ENCODE peak calls at places on chromosome 6, in nine cellular contexts. B is BJ, C is GM23248, A is gastrocnemius medialis, I is Peyer's patch, L is mammary epithelial cell, W is ovary, M is endodermal cell, P is transverse colon. T is an unnamed sample. For H3K36me3, the result is how much of the 10 kb centered on the place peaks cover.

GRCh38 chr6:137363805-137364138 is 130.4 kb downstream of the OLIG3 start:
- DNase-seq in B (no peak), C (peak), A (no peak), I (no peak), L (peak), W (no peak), M (no peak), P (no peak), T (no peak)

GRCh38 chr6:47414517-47415167 is 62.9 kb upstream of the CD2AP start:
- DNase-seq in B (peak), C (peak), A (no peak), I (no peak), L (peak), W (no peak), M (no peak), P (no peak), T (peak)

GRCh38 chr6:21263531-21264287 is 329.8 kb upstream of the SOX4 start:
- DNase-seq in B (no peak), C (no peak), A (no peak), I (no peak), L (peak), W (no peak), M (no peak), P (no peak), T (peak)

GRCh38 chr6:152273002-152273401 is 364.2 kb downstream of the SYNE1 start:
- DNase-seq in B (no peak), C (peak), A (peak), I (no peak), L (peak), W (no peak), M (no peak), P (peak), T (no peak)

GRCh38 chr6:150898390-150899170 is 33.1 kb downstream of the MTHFD1L start:
- DNase-seq in B (no peak), C (peak), A (no peak), I (no peak), L (no peak), W (no peak), M (no peak), P (no peak), T (no peak)

GRCh38 chr6:13825871-13826270 is 11.5 kb upstream of the MCUR1 start:
- DNase-seq in B (no peak), C (no peak), A (no peak), I (no peak), L (no peak), W (no peak), M (no peak), P (no peak), T (no peak)

GRCh38 chr6:167565884-167566491 is 241.1 kb downstream of the TTLL2 start:
- DNase-seq in B (no peak), C (no peak), A (no peak), I (peak), L (no peak), W (no peak), M (peak), P (no peak), T (peak)

GRCh38 chr6:12313992-12314589 is 23.9 kb downstream of the EDN1 start:
- DNase-seq in B (no peak), C (peak), A (no peak), I (no peak), L (peak), W (no peak), M (no peak), P (peak), T (no peak)

GRCh38 chr6:4466769-4467480 is 309.3 kb upstream of the CDYL start:
- DNase-seq in B (no peak), C (no peak), A (no peak), I (no peak), L (no peak), W (no peak), M (no peak), P (no peak), T (no peak)

GRCh38 chr6:144555078-144555477 is 269.9 kb downstream of the UTRN start:
- DNase-seq in B (no peak), C (no peak), A (no peak), I (no peak), L (no peak), W (no peak), M (no peak), P (no peak), T (no peak)
- H3K36me3 ChIP-seq in B (under half), C (under half), A (under half), I (under half), L (under half), W (under half), M (under half), P (under half), T (under half)

GRCh38 chr6:41958022-41958856 is 16.6 kb upstream of the CCND3 start:
- DNase-seq in B (no peak), C (no peak), A (no peak), I (no peak), L (no peak), W (no peak), M (no peak), P (no peak), T (no peak)

GRCh38 chr6:41954668-41955067 is 13.1 kb upstream of the CCND3 start:
- DNase-seq in B (no peak), C (no peak), A (no peak), I (no peak), L (no peak), W (no peak), M (no peak), P (no peak), T (no peak)

GRCh38 chr6:41957117-41957516 is 15.5 kb upstream of the CCND3 start:
- DNase-seq in B (no peak), C (no peak), A (no peak), I (no peak), L (no peak), W (no peak), M (no peak), P (no peak), T (no peak)

GRCh38 chr6:41960026-41960425 is 18.4 kb upstream of the CCND3 start:
- DNase-seq in B (no peak), C (no peak), A (no peak), I (no peak), L (no peak), W (no peak), M (no peak), P (no peak), T (no peak)

DNA sequence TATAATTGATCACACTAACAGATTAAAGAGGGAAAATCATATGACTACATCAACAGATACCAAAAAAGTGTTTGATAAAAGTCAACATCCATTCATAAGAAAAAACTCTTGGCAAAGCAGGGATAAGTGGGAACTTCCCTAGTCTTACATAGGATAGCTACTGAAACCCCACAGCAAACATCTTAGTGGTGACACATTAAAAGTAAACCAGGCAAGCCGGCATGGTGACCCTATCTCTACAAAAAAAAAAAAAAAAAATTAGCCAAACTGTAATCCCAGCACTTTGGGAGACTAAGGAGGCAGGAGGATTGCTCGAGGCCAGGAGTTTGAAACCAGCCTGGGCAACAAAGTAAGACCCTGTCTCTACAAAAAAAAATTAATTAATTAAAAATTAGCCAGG is 13.8 kb upstream of the CCND3 start:
- DNase-seq in B (no peak), C (no peak), A (no peak), I (no peak), L (no peak), W (no peak), M (no peak), P (no peak), T (no peak)
- H3K36me3 ChIP-seq in B (under half), C (under half), A (under half), I (under half), L (under half), W (under half), M (under half), P (under half), T (under half)

DNA sequence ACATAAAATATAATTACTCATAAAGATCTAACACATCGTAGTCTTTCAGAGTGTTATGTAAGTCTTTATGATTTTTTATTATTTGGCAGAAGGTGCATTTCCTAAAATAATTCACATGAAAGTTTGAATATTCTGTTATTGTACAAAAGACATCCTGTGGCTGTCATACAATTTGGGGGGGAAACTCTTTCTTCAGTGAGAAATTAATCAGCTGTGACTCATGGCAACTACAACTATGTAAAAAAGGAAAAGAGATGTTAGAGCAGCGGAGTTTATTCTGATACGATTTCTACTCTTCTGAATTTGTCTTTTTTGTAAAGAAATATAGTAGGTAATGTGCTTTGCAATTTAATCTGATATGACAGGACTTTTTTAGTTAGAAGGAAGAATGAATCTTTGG is 14.2 kb downstream of the COL19A1 start:
- DNase-seq in B (no peak), C (peak), A (no peak), I (no peak), L (no peak), W (no peak), M (no peak), P (no peak), T (no peak)
- H3K36me3 ChIP-seq in B (under half), C (under half), A (under half), I (under half), L (under half), W (under half), M (under half), P (under half), T (under half)

GRCh38 chr6:30591008-30591407 is 19.8 kb downstream of the ABCF1 start:
- DNase-seq in B (no peak), C (peak), A (no peak), I (no peak), L (peak), W (no peak), M (no peak), P (no peak), T (peak)

GRCh38 chr6:30589754-30590358 is 18.6 kb downstream of the ABCF1 start:
- DNase-seq in B (no peak), C (no peak), A (no peak), I (no peak), L (no peak), W (no peak), M (no peak), P (no peak), T (no peak)

GRCh38 chr6:30592287-30592686 is 21.0 kb downstream of the ABCF1 start:
- DNase-seq in B (no peak), C (no peak), A (no peak), I (no peak), L (no peak), W (no peak), M (no peak), P (no peak), T (no peak)

GRCh38 chr6:30590509-30590908 is 19.3 kb downstream of the ABCF1 start:
- DNase-seq in B (no peak), C (peak), A (no peak), I (no peak), L (no peak), W (no peak), M (no peak), P (no peak), T (no peak)
- H3K36me3 ChIP-seq in B (under half), C (half or more), A (under half), I (half or more), L (under half), W (under half), M (half or more), P (under half), T (half or more)

DNA sequence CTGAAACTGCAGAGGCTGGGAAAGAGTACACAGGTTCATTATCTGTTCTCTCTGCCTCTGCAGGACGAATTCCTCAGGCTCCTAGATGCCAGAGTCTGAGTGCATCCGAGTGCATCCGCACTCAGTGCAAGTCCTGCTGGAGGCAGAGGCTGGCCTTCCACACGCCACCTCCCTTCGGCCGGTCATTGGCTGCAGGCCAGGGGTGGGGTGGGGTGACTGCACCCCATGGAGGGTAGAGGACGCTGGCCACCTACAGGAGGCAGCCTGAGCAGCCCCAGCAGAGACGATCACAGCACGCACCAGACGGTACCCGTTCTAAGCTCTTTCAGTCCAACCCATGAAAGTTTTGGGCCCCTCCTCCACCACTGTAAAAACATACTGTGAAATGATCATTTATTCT is 11.7 kb downstream of the SFT2D1 start:
- DNase-seq in B (no peak), C (peak), A (no peak), I (no peak), L (no peak), W (no peak), M (peak), P (peak), T (no peak)
- H3K36me3 ChIP-seq in B (under half), C (under half), A (under half), I (under half), L (under half), W (under half), M (under half), P (under half), T (half or more)

GRCh38 chr6:155909710-155910109 is 454.1 kb upstream of the NOX3 start:
- DNase-seq in B (no peak), C (no peak), A (no peak), I (no peak), L (no peak), W (no peak), M (peak), P (no peak), T (no peak)
- H3K36me3 ChIP-seq in B (under half), C (under half), A (under half), I (under half), L (under half), W (under half), M (under half), P (under half), T (under half)

DNA sequence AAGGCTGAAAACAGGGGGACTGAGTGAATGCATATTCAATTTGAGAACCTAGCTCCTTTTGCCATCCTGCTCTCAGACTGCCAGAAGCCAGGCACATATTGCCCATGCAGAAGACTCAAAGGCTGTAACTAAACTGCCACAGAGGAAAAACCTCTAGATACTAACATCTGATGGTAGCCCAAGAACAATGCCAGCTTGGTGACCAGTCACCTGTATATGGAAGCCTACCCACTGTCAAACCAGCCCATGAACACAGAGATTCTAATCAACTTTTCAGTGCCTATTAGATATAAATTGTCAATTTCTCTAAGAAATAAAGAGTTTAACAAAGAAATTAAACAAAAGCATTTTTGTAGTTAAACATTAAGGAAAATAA is 34.2 kb downstream of the GPR63 start:
- DNase-seq in B (no peak), C (no peak), A (no peak), I (no peak), L (no peak), W (no peak), M (no peak), P (no peak), T (no peak)
- H3K36me3 ChIP-seq in B (under half), C (under half), A (under half), I (under half), L (under half), W (under half), M (under half), P (under half), T (under half)